ENCODE peak calls at places on chromosomes 6 and 20, in five cellular contexts. Y is A549, G is PC-3, N is epithelial cell of esophagus, K is activated B cell treated with CpG ODN at 0.5 μM for 24 hours. J is an unnamed sample.
A peak's percentile ranks its signal among the peaks of the same experiment; 100 is the strongest.

GRCh38 chr6:44303842-44304241 is 9.3 kb downstream of the AARS2 start:
- DNase-seq in G (no peak), N (no peak), K (no peak), Y (no peak), J (no peak)

GRCh38 chr6:135087403-135087802 is 32.8 kb upstream of the HBS1L start:
- DNase-seq in N (no peak), Y (peak; percentile 2), K (no peak), G (no peak), J (no peak)

GRCh38 chr6:66825539-66825938 is 1118.5 kb upstream of the EYS start:
- DNase-seq in N (no peak), K (no peak), Y (no peak), G (no peak), J (no peak)

GRCh38 chr6:126955621-126956020 is 162.8 kb upstream of the RSPO3 start:
- DNase-seq in K (no peak), N (peak; percentile 34), G (peak; percentile 63), Y (no peak), J (no peak)

GRCh38 chr6:98486052-98486451 is 348.3 kb upstream of the POU3F2 start:
- DNase-seq in N (no peak), G (no peak), Y (no peak), K (no peak), J (no peak)

GRCh38 chr6:15341311-15341710 is 95.4 kb downstream of the JARID2 start:
- DNase-seq in Y (peak; percentile 35), G (peak; percentile 53), N (peak; percentile 60), K (no peak), J (no peak)

GRCh38 chr6:40903456-40903855 is 135.6 kb downstream of the UNC5CL start:
- DNase-seq in N (peak; percentile 24), K (no peak), Y (no peak), G (no peak), J (no peak)

GRCh38 chr6:147287869-147288271 is 83.7 kb downstream of the STXBP5 start:
- DNase-seq in K (no peak), N (peak; percentile 73), G (peak; percentile 66), Y (peak; percentile 17), J (no peak)

GRCh38 chr6:16700202-16700997 is 60.9 kb downstream of the ATXN1 start:
- DNase-seq in Y (no peak), K (no peak), N (no peak), G (no peak), J (no peak)

GRCh38 chr6:136103763-136104311 is 146.3 kb downstream of the MTFR2 start:
- DNase-seq in G (no peak), N (no peak), K (no peak), Y (no peak), J (peak; percentile 84)

GRCh38 chr6:84763397-84764331 is 734 bp downstream of the TBX18 start:
- DNase-seq in K (no peak), N (peak; percentile 23), Y (peak; percentile 90), G (no peak), J (peak; percentile 64)

GRCh38 chr6:39188101-39188455 is 41.2 kb downstream of the KCNK5 start:
- DNase-seq in G (no peak), N (no peak), K (no peak), Y (no peak), J (no peak)

GRCh38 chr20:9508240-9508661 is 6.1 kb upstream of the LAMP5 start:
- DNase-seq in N (no peak), K (no peak), Y (no peak), G (no peak), J (no peak)

GRCh38 chr20:59062057-59062456 is 19.5 kb upstream of the PRELID3B start:
- DNase-seq in K (no peak), N (peak; percentile 21), G (no peak), Y (no peak), J (no peak)

GRCh38 chr20:37907677-37908397 is 4.9 kb downstream of the VSTM2L start:
- DNase-seq in K (no peak), G (peak; percentile 93), Y (peak; percentile 72), N (peak; percentile 47), J (no peak)

GRCh38 chr6:116779569-116780164 is 14.1 kb upstream of the FAM162B start:
- DNase-seq in G (peak; percentile 67), K (no peak), N (peak; percentile 36), Y (peak; percentile 37), J (no peak)
- TF ChIP-seq CTCF in G (peak; percentile 61), K (no peak), N (peak; percentile 26), Y (peak; percentile 57), J (peak; percentile 57)

GRCh38 chr6:129134535-129134934 is 251.6 kb downstream of the LAMA2 start:
- DNase-seq in Y (no peak), K (no peak), N (peak; percentile 13), G (no peak), J (no peak)
- TF ChIP-seq CTCF in Y (no peak), K (no peak), N (peak; percentile 14), G (no peak), J (no peak)

GRCh38 chr20:44888226-44889103 is 3.0 kb downstream of the YWHAB start:
- DNase-seq in N (peak; percentile 84), Y (peak; percentile 18), G (peak; percentile 88), K (no peak), J (no peak)
- TF ChIP-seq CTCF in N (peak; percentile 60), Y (no peak), G (peak; percentile 52), K (no peak), J (peak; percentile 29)

DNA sequence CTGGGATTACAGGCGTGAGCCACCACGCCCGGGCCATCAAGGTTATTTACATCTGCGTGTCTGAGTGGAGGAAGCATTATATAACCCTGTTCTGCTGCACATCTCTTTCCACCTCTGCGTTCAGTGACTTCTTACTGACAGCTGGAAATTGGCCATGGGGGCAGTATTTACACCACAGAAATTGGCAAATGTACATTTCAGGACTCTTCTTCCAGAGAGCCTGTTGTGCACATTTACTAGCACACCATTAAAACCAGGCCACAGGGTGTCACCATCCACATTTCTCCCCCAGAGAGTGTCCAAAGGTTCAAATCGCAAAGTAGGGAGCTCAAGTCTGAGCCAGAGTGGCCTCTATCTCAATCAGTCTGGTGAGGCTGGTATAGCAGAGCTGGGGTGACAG is 62.9 kb upstream of the SNX9 start:
- DNase-seq in Y (no peak), K (no peak), G (no peak), N (no peak), J (no peak)
- TF ChIP-seq CTCF in Y (no peak), K (no peak), G (no peak), N (no peak), J (no peak)

GRCh38 chr20:14264869-14265268 is 72.5 kb downstream of the FLRT3 start:
- DNase-seq in K (no peak), G (peak; percentile 53), N (peak; percentile 45), Y (peak; percentile 38), J (no peak)
- TF ChIP-seq CTCF in K (no peak), G (peak; percentile 70), N (peak; percentile 54), Y (peak; percentile 46), J (peak; percentile 51)

GRCh38 chr6:130825772-130826441 is 1.3 kb upstream of the SMLR1 start:
- DNase-seq in Y (no peak), N (no peak), K (no peak), G (no peak), J (no peak)
- TF ChIP-seq CTCF in Y (no peak), N (no peak), K (no peak), G (no peak), J (no peak)

GRCh38 chr6:105363100-105363754 is 39.7 kb downstream of the PREP start:
- DNase-seq in G (peak; percentile 52), Y (no peak), K (no peak), N (peak; percentile 39), J (no peak)
- TF ChIP-seq CTCF in G (peak; percentile 62), Y (peak; percentile 54), K (no peak), N (peak; percentile 39), J (peak; percentile 45)

J was measured in left ventricle myocardium inferior.